ENCODE peak calls at places on chromosomes 3 and 15, in six cellular contexts. H, M, P, W, O and N are unnamed samples.

GRCh38 chr3:119628816-119629445 is 31.2 kb downstream of the PLA1A start:
- DNase-seq in H (no peak), O (no peak), M (no peak), W (no peak), P (no peak), N (no peak)

GRCh38 chr15:40275491-40275890 is 7.4 kb downstream of the ANKRD63 start:
- DNase-seq in H (no peak), O (no peak), W (no peak), P (no peak), M (no peak), N (no peak)

GRCh38 chr15:52348056-52348745 is 52.6 kb upstream of the MYO5C start:
- DNase-seq in P (no peak), W (no peak), H (no peak), O (no peak), M (no peak), N (no peak)

GRCh38 chr3:129122697-129123055 is 1.1 kb upstream of the RAB43 start:
- DNase-seq in W (peak; percentile 19), O (peak; percentile 31), P (peak; percentile 20), M (no peak), H (no peak), N (no peak)

GRCh38 chr15:60485365-60485764 is 6.4 kb upstream of the ICE2 start:
- DNase-seq in M (no peak), P (no peak), H (no peak), O (no peak), W (no peak), N (no peak)

GRCh38 chr3:126213376-126214044 is 33.1 kb upstream of the ALDH1L1 start:
- DNase-seq in M (no peak), H (no peak), O (no peak), W (no peak), P (no peak), N (no peak)

GRCh38 chr3:52213005-52213404 is 12.4 kb downstream of the TLR9 start:
- DNase-seq in P (no peak), O (no peak), W (no peak), M (no peak), H (no peak), N (no peak)

GRCh38 chr3:183579967-183580720 is 24.6 kb upstream of the KLHL6 start:
- DNase-seq in O (no peak), P (no peak), M (no peak), W (no peak), H (peak; percentile 37), N (no peak)

GRCh38 chr3:178263236-178263916 is 272.9 kb upstream of the KCNMB2 start:
- DNase-seq in P (no peak), W (no peak), M (no peak), O (no peak), H (no peak), N (no peak)

GRCh38 chr15:33104276-33104675 is 90.2 kb downstream of the FMN1 start:
- DNase-seq in P (no peak), W (no peak), H (no peak), O (no peak), M (no peak), N (no peak)

GRCh38 chr15:60644903-60645302 is 166.0 kb upstream of the ICE2 start:
- DNase-seq in M (no peak), W (no peak), H (no peak), O (no peak), P (no peak), N (no peak)

GRCh38 chr3:160587105-160587504 is 21.7 kb upstream of the KPNA4 start:
- DNase-seq in P (no peak), W (no peak), H (no peak), M (no peak), O (no peak), N (no peak)

GRCh38 chr15:78761020-78761419 is 50.2 kb downstream of the ADAMTS7 start:
- DNase-seq in O (no peak), H (no peak), M (no peak), P (no peak), W (no peak), N (no peak)

GRCh38 chr3:10292505-10293419 is at the start of gene GHRL:
- DNase-seq in M (no peak), H (no peak), W (no peak), O (peak; percentile 43), P (no peak), N (no peak)
- H3K4me3 ChIP-seq in M (no peak within 1 kb of the TSS), H (no peak within 1 kb of the TSS), W (no peak within 1 kb of the TSS), O (no peak within 1 kb of the TSS), P (no peak within 1 kb of the TSS), N (no peak within 1 kb of the TSS)

GRCh38 chr3:172174396-172175253 is 135.2 kb downstream of the FNDC3B start:
- DNase-seq in W (no peak), H (no peak), M (peak; percentile 41), P (no peak), O (no peak), N (no peak)

GRCh38 chr3:172176385-172176784 is 137.0 kb downstream of the FNDC3B start:
- DNase-seq in M (no peak), H (no peak), O (no peak), P (no peak), W (no peak), N (no peak)

GRCh38 chr3:172173316-172174271 is 134.2 kb downstream of the FNDC3B start:
- DNase-seq in W (no peak), H (no peak), O (no peak), M (no peak), P (no peak), N (no peak)

GRCh38 chr3:172177046-172177445 is 137.7 kb downstream of the FNDC3B start:
- DNase-seq in O (no peak), M (no peak), P (no peak), W (no peak), H (no peak), N (no peak)

DNA sequence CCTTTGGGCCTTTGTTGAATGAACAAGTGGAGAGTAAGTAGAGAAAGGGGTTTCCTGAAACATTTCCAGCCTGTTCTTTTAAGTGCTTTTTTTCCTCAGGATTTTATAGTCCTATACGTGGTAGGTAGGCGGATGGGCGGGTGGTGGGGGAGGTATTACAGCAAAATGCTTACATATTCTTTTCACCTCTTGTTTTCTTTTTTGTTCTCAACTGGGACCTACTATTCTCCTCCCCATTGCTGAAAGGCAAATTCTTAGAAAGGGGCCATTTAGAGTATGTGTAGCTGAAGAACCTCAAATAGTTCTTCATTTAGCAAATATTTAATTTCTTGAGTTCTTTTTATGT is 135.8 kb downstream of the FNDC3B start:
- DNase-seq in O (no peak), P (no peak), H (no peak), W (no peak), M (no peak), N (no peak)
- TF ChIP-seq POLR2AphosphoS5 in O (no peak), P (no peak), H (no peak), W (no peak), M (no peak), N (no peak)

DNA sequence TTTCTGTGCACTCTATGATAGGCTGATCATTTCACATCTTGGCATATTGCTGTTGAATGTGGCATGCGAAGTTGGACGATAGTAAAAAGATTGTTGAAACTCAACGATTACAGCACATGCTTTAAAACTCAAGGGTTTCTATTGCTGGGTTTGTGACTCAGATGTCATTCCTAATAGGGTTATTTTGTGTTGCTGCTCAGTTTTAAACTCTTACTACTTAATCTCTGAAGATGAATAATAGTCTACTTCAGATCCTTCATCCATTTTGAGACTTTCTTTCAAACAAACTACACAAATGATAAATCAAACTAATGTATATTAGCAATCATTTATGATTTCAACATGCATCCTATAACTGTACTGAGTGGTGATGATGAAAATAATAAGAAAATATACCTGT is 71.3 kb upstream of the MBNL1 start:
- DNase-seq in O (no peak), P (no peak), W (no peak), M (no peak), H (no peak), N (no peak)
- H3K4me3 ChIP-seq in O (no peak overlapping the region), P (no peak overlapping the region), W (no peak overlapping the region), M (no peak overlapping the region), H (no peak overlapping the region), N (peak overlapping the region; percentile 26)

GRCh38 chr3:180040966-180041365 is 4.2 kb upstream of the PEX5L start:
- DNase-seq in M (no peak), O (no peak), W (no peak), H (no peak), P (no peak), N (no peak)

GRCh38 chr3:180036092-180036677 is 552 bp downstream of the PEX5L start:
- DNase-seq in W (no peak), H (no peak), M (peak; percentile 11), O (no peak), P (no peak), N (no peak)

DNA sequence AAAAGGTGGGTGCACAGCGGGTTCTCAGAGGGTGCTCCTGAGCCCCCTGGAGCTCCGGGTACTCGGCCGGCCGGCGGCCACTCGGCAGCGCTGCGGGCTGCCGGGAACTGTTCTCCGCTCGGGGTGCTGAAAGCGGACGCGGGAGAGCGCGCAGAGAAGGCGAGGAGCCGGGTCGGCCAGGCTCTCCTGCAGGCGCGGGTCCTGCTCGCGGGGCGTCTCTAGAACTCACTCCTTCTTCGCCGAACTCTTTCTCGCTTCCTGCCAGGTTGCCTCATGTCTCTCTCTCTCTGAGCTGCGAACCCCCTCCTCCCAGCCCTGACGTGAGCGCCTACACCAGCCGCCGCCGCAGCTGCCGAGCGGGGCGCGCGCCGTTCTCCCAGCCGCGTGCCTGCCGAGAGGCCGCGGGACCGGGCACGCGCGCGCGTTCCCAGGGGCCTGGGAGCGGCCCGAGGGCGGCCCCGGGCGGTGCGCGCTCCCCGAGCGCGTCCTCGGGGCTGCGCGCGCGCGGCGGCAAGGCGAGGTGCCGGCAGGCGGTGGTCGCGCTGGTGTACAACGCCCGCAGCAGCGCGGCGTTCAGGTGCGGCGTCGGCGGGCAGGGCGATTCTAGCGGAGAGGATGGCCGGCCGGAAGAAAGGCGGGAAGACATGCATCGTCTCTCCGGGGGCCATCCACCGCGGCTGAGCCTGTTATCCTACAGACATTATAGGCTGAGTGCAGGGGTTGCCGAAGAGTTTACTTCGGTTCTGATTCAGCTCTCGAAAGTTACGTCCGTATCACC is at the start of gene PEX5L:
- DNase-seq in O (peak; percentile 44), P (no peak), M (peak; percentile 82), H (no peak), W (no peak), N (no peak)
- TF ChIP-seq POLR2AphosphoS5 in O (no peak), P (no peak), M (no peak), H (no peak), W (no peak), N (no peak)

DNA sequence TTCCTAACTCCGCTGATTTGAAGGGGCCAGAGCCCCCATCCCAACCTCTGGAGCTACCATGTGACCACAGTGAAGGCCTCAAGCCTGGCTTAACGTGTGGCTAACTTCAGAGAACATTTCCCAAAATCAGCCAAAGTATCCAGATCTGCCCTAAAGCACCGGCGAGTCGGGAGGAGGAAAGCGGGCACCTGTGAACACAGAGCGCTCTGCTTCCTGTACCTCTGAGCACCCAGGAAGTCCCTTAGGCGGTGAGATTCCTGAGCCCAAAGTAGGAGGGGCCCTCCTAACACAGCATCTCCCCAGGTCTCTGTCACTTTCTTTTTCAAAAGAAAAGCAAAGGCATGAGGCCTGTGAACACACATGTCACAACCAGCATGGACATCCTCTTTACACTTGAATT is 904 bp upstream of the EIF4E3 start:
- DNase-seq in M (no peak), W (no peak), P (peak; percentile 26), O (no peak), H (no peak), N (no peak)
- H3K4me3 ChIP-seq in M (no peak overlapping the region), W (no peak overlapping the region), P (peak overlapping the region; percentile 33), O (peak overlapping the region; percentile 90), H (peak overlapping the region; percentile 94), N (no peak overlapping the region)

GRCh38 chr15:67843092-67843501 is 3.3 kb upstream of the RNU6-1 start:
- DNase-seq in O (no peak), W (no peak), P (no peak), H (no peak), M (no peak), N (no peak)
- TF ChIP-seq POLR2AphosphoS5 in O (no peak), W (no peak), P (no peak), H (no peak), M (no peak), N (no peak)

GRCh38 chr15:101126618-101127502 is 125.0 kb downstream of the CHSY1 start:
- DNase-seq in H (no peak), M (peak; percentile 63), W (no peak), O (no peak), P (no peak), N (no peak)
- H3K4me3 ChIP-seq in H (no peak overlapping the region), M (peak overlapping the region; percentile 7), W (no peak overlapping the region), O (no peak overlapping the region), P (no peak overlapping the region), N (no peak overlapping the region)